ENCODE peak calls at places on chromosomes 16 and 17, in four cellular contexts. R is neural progenitor cell, W is HepG2, M is brain microvascular endothelial cell. P is an unnamed sample.

GRCh38 chr16:26345951-26346350 is 654.2 kb downstream of the HS3ST4 start:
- DNase-seq in R (no peak), W (no peak), M (no peak), P (no peak)

GRCh38 chr17:27651411-27652345 is 20.7 kb downstream of the LGALS9 start:
- DNase-seq in R (peak), W (peak), M (peak), P (peak)

GRCh38 chr17:36657763-36658490 is 56.5 kb downstream of the MRM1 start:
- DNase-seq in R (peak), W (no peak), M (no peak), P (peak)

GRCh38 chr16:56530872-56531271 is 11.0 kb upstream of the BBS2 start:
- DNase-seq in R (no peak), W (no peak), M (no peak), P (no peak)

GRCh38 chr16:265711-266110 is 10.0 kb downstream of the RGS11 start:
- DNase-seq in R (no peak), W (no peak), M (no peak), P (no peak)

GRCh38 chr17:69640073-69640472 is 225.6 kb downstream of the MAP2K6 start:
- DNase-seq in R (no peak), W (no peak), M (no peak), P (no peak)

GRCh38 chr17:41777579-41778188 is 8.8 kb downstream of the JUP start:
- DNase-seq in R (no peak), W (peak), M (peak), P (peak)

GRCh38 chr17:69898606-69899005 is 176.4 kb upstream of the KCNJ16 start:
- DNase-seq in R (no peak), W (no peak), M (no peak), P (no peak)

GRCh38 chr17:2853111-2853721 is 57.0 kb downstream of the RAP1GAP2 start:
- DNase-seq in R (peak), W (no peak), M (peak), P (peak)
- H3K27ac ChIP-seq in R (no peak), W (no peak), M (no peak), P (peak)

DNA sequence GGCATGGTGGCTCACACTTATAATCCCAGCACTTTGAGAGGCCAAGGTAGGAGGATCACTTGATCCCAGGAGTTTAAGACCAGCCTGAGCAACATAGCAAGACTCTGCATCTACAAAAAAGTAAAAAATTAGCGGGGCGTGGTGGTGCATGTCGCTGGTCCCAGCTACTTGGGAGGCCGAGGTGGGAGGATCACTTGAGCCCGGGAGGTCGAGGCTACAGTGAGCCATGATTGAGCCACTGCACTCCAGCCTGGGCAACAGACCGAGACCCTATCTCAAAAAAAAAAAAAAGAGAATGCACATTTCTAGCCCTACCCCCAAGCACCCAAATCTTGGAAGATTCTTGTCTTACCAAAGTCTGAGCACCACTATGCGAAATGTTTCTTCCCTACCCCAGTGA is 15.6 kb upstream of the RHOT1 start:
- DNase-seq in R (no peak), W (no peak), M (no peak), P (no peak)
- H3K27ac ChIP-seq in R (no peak), W (no peak), M (no peak), P (no peak)

GRCh38 chr17:65173284-65173793 is 36.2 kb downstream of the RGS9 start:
- DNase-seq in R (no peak), W (no peak), M (peak), P (no peak)
- H3K27ac ChIP-seq in R (no peak), W (no peak), M (peak), P (no peak)

DNA sequence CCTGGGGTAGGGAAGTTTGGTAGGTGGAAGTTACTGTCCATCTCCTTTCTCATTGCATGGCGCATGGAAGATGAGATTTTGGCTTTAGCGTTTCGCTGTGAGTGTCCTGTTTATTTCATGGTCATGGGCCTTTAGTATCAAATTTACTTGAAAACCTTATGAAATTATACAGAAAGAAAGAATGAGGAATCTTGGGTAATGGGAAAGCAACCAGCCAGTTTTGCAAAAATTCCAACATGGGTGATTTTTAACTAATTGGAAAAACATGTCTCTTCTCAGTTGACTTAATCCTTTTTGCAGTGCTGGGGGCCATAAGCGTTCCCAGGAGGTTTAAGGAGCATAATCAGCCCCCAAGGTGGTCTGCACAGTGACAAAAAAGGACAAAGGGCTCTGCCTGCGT is 15.8 kb downstream of the RMI2 start:
- DNase-seq in R (no peak), W (no peak), M (no peak), P (no peak)
- H3K27ac ChIP-seq in R (no peak), W (no peak), M (no peak), P (no peak)

DNA sequence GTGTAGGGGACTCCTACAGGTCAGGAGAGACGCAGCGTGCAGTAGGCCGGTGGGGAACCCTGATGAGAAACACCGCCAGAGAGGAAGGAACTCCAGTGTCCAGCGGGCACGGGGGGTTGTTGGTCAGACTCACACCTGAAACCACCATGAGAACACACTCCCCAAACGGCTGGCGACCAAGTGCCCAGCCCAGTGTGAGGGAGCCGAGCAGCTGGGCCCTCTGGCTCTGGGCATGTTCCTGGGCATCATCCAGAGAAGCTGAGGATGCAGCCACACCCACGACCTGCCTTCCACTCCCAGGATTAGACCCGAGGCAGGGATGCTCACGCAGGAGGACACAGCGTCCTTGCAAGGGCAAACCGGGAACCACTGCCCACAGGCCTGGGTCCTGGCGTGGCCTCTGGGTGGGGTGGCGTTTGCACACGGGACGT is 108.3 kb upstream of the ZNF750 start:
- DNase-seq in R (no peak), W (no peak), M (no peak), P (no peak)
- H3K27ac ChIP-seq in R (no peak), W (no peak), M (no peak), P (no peak)

GRCh38 chr17:67420994-67421393 is 43.9 kb downstream of the PITPNC1 start:
- DNase-seq in R (no peak), W (no peak), M (no peak), P (no peak)
- H3K27ac ChIP-seq in R (no peak), W (no peak), M (no peak), P (no peak)

GRCh38 chr16:13919330-13919682 is 648 bp upstream of the ERCC4 start:
- DNase-seq in R (peak), W (peak), M (no peak), P (peak)
- H3K27ac ChIP-seq in R (no peak), W (peak), M (no peak), P (peak)

GRCh38 chr17:50863221-50863843 is 2.8 kb downstream of the TOB1 start:
- DNase-seq in R (peak), W (peak), M (no peak), P (peak)
- H3K27ac ChIP-seq in R (no peak), W (peak), M (no peak), P (no peak)

DNA sequence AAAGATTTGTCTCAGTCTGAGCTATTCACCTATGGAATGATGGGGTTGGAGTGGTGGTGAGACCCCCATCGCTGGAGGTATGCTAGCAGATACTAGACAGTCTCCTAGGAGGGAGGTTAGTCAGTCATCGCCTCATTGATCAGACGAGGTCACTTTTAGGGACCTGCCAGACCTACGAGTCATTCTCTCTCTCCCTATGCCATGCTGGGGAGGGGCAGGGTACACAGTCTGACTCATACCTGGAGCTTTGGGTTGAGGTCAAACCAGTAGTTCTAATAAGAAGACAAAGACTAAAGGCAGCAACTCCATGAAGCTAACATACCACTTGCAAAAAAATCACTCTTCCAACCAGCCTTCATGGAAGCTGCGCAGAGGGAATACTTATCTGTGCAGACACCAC is 236.7 kb upstream of the NLRP1 start:
- DNase-seq in R (no peak), W (peak), M (no peak), P (no peak)
- H3K27ac ChIP-seq in R (no peak), W (no peak), M (no peak), P (no peak)

P was measured in WERI-Rb-1.